ENCODE peak calls at places on chromosomes 12 and 14, in ten cellular contexts. D is endothelial cell of umbilical vein, I is tibial artery, P is heart left ventricle, E is HCT116, C is body of pancreas, T is fibroblast of lung, H is A549, Z is mammary epithelial cell, B is tibial nerve. Q is an unnamed sample.

GRCh38 chr12:121579190-121579791 is 1.5 kb downstream of the KDM2B start:
- DNase-seq in T (no peak), I (no peak), P (peak; percentile 44), E (no peak), H (no peak), B (peak; percentile 18), C (peak; percentile 38), D (no peak), Z (no peak), Q (no peak)

GRCh38 chr12:71477046-71477445 is 37.4 kb downstream of the LGR5 start:
- DNase-seq in I (no peak), P (no peak), Z (no peak), D (no peak), E (no peak), C (no peak), H (no peak), T (no peak), B (no peak), Q (no peak)

GRCh38 chr12:63964301-63964700 is 119.8 kb downstream of the SRGAP1 start:
- DNase-seq in D (no peak), T (no peak), Z (no peak), I (no peak), C (no peak), H (no peak), P (no peak), E (no peak), B (no peak), Q (no peak)

GRCh38 chr14:72613196-72613974 is 280.5 kb downstream of the DPF3 start:
- DNase-seq in D (peak; percentile 54), P (peak; percentile 86), I (peak; percentile 72), Z (no peak), T (no peak), E (no peak), C (peak; percentile 63), H (no peak), B (peak; percentile 60), Q (no peak)

GRCh38 chr14:73250781-73251500 is 13.6 kb downstream of the PAPLN start:
- DNase-seq in E (no peak), H (no peak), T (no peak), D (no peak), B (no peak), I (no peak), C (no peak), Z (no peak), P (no peak), Q (no peak)

GRCh38 chr12:21831671-21832357 is 57.3 kb upstream of the KCNJ8 start:
- DNase-seq in B (no peak), C (no peak), H (no peak), P (peak; percentile 35), I (peak; percentile 50), T (peak; percentile 36), Z (no peak), D (no peak), E (no peak), Q (no peak)

GRCh38 chr12:67434653-67435375 is 165.7 kb downstream of the CAND1 start:
- DNase-seq in B (no peak), C (no peak), Z (peak; percentile 67), D (no peak), E (no peak), T (peak; percentile 99), I (peak; percentile 54), H (peak; percentile 66), P (no peak), Q (no peak)

GRCh38 chr14:36580856-36581831 is 1.3 kb downstream of the NKX2-8 start:
- DNase-seq in H (peak; percentile 66), P (no peak), T (peak; percentile 52), D (peak; percentile 22), C (no peak), E (no peak), Z (peak; percentile 80), I (no peak), B (no peak), Q (peak; percentile 29)

GRCh38 chr12:132560831-132561783 is 49.3 kb downstream of the LRCOL1 start:
- DNase-seq in Z (peak; percentile 52), P (no peak), E (peak; percentile 75), B (no peak), I (no peak), H (peak; percentile 82), T (peak; percentile 36), D (peak; percentile 63), C (peak; percentile 63), Q (peak; percentile 100)

GRCh38 chr14:100585448-100586152 is 1.6 kb downstream of the BEGAIN start:
- DNase-seq in D (no peak), I (no peak), E (no peak), B (no peak), Z (no peak), T (no peak), P (no peak), C (no peak), H (no peak), Q (no peak)

GRCh38 chr12:9940370-9940769 is 8.2 kb upstream of the CLEC2A start:
- DNase-seq in E (no peak), I (no peak), P (no peak), Z (no peak), D (peak; percentile 37), B (no peak), H (peak; percentile 8), T (no peak), C (no peak), Q (peak; percentile 6)

GRCh38 chr12:48717252-48717695 is 767 bp upstream of the CCNT1 start:
- DNase-seq in I (no peak), P (no peak), E (no peak), D (peak; percentile 33), B (no peak), T (no peak), C (no peak), Z (peak; percentile 18), H (peak; percentile 27), Q (peak; percentile 20)

GRCh38 chr12:47715877-47716548 is 9.3 kb downstream of the ENDOU start:
- DNase-seq in P (no peak), Z (no peak), C (no peak), T (no peak), E (no peak), I (no peak), B (no peak), D (no peak), H (no peak), Q (no peak)

GRCh38 chr12:94099191-94099983 is 49.0 kb upstream of the PLXNC1 start:
- DNase-seq in H (no peak), I (no peak), C (no peak), Z (peak; percentile 5), T (peak; percentile 94), B (no peak), D (peak; percentile 8), P (no peak), E (no peak), Q (peak; percentile 91)

GRCh38 chr12:6407206-6407954 is 23.4 kb downstream of the LTBR start:
- DNase-seq in B (no peak), D (no peak), I (no peak), E (no peak), H (no peak), T (no peak), P (no peak), C (no peak), Z (no peak), Q (no peak)

GRCh38 chr12:42744539-42745156 is 155.1 kb upstream of the PRICKLE1 start:
- DNase-seq in I (no peak), E (no peak), P (no peak), H (peak; percentile 8), Z (peak; percentile 88), C (no peak), B (no peak), D (no peak), T (peak; percentile 55), Q (no peak)

DNA sequence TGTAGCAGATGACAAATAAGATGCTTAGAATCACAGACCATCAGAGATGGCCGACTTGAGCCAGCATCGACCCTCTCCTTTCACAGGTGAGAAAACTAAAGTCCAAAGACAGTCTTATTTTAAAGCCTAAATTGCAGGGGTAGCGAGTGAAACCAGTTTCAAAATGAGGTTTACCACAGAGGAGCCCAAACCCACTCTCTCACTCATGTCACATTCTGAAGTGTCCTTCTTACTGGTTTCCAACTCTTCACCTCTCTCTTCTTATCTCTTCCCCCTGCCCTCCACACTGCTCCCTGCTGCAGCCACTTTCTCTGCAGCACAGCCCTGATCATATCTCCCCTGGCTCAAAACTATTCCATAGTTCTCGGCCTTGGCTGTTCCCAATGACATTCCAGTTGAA is 57.0 kb upstream of the NID2 start:
- DNase-seq in Z (no peak), P (no peak), H (no peak), C (no peak), E (no peak), B (no peak), I (no peak), D (no peak), T (no peak), Q (no peak)
- H3K27ac ChIP-seq in Z (no peak overlapping the region), P (peak overlapping the region; percentile 74), H (peak overlapping the region; percentile 40), C (no peak overlapping the region), E (no peak overlapping the region), B (peak overlapping the region; percentile 65), I (no peak overlapping the region), D (no peak overlapping the region), T (peak overlapping the region; percentile 84), Q (no peak overlapping the region)

DNA sequence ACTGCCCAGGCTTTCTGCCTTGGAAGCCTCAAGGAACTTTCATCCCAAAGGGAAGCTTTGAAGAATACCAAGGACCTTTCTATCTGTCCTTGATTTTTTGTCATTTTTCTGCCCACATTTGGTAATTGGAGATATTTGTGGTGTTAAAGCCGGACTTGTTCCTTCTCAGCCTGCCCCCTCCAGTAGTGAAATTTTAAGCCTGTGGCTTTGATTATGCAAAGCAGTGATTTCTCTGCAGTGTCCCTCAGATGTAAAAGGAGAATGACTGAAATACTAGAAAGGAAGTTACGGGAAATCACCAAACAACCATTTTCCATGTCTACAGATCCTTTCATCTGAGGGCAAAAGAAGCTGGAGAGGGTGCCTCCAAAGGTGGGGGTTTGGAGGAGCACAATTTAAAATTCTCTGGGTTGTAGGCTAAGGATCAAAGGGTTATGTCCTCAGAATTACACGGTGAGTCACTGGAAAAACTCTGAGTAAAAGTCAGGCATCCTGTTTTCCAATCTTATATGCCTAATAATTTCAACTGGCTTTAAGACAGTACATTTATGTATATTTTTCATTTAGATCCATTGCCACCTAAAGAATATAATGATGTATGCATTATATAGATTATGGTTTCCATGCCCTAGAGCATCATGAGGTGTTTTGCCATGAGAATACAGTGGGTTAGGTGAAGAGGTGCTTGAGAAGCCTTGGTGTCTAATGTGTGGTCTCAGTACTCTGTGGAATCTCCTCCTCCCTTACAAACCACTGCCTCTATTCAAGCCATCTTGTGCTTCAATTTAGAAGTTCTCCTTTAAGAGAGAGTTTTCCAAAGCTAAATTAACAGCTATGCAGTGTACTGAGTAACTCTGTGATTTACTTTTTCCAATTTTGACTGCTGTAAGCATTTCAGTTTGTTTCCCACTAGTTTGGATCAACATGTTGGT is 362.1 kb downstream of the RAD51B start:
- DNase-seq in D (peak; percentile 79), P (no peak), B (no peak), T (peak; percentile 64), E (peak; percentile 34), H (peak; percentile 46), C (no peak), I (no peak), Z (peak; percentile 58), Q (no peak)
- H3K4me1 ChIP-seq in D (peaks cover 10% of the 10 kb centered on the region), P (no peaks in the 10 kb centered on the region), B (no peaks in the 10 kb centered on the region), T (peaks cover 9% of the 10 kb centered on the region), E (peaks cover 61% of the 10 kb centered on the region), H (peaks cover 43% of the 10 kb centered on the region), C (peaks cover 28% of the 10 kb centered on the region), I (peaks cover 10% of the 10 kb centered on the region), Z (peaks cover 11% of the 10 kb centered on the region), Q (peaks cover 16% of the 10 kb centered on the region)

GRCh38 chr12:57498143-57498524 is 10.3 kb downstream of the MARS1 start:
- DNase-seq in Z (no peak), T (no peak), C (no peak), B (no peak), D (no peak), P (no peak), H (no peak), I (no peak), E (no peak), Q (no peak)
- TF ChIP-seq CTCF in Z (peak; percentile 12), T (no peak), C (no peak), B (no peak), D (no peak), P (no peak), H (no peak), I (no peak), E (no peak), Q (no peak)

GRCh38 chr12:52915637-52916036 is 10.8 kb upstream of the KRT8 start:
- DNase-seq in C (no peak), H (no peak), Z (no peak), D (no peak), E (no peak), P (no peak), B (no peak), I (no peak), T (no peak), Q (no peak)
- H3K27ac ChIP-seq in C (peak overlapping the region; percentile 5), H (peak overlapping the region; percentile 64), Z (no peak overlapping the region), D (no peak overlapping the region), E (no peak overlapping the region), P (no peak overlapping the region), B (no peak overlapping the region), I (no peak overlapping the region), T (no peak overlapping the region), Q (no peak overlapping the region)

Q was measured in foreskin keratinocyte.